ENCODE peak calls at places on chromosomes 16 and 17, in eight cellular contexts. G, K, L, P, J, T, D and V are unnamed samples.

GRCh38 chr16:3459401-3460090 is 16.1 kb downstream of the NAA60 start:
- DNase-seq in G (no peak), K (no peak), L (no peak), P (no peak), J (no peak), T (no peak), D (no peak), V (no peak)

GRCh38 chr17:40564195-40564882 is 933 bp downstream of the CCR7 start:
- DNase-seq in G (no peak), K (no peak), L (no peak), P (no peak), J (no peak), T (peak), D (no peak), V (no peak)

GRCh38 chr17:79147791-79148506 is 73.3 kb downstream of the ENGASE start:
- DNase-seq in G (no peak), K (no peak), L (no peak), P (no peak), J (no peak), T (no peak), D (no peak), V (no peak)

GRCh38 chr17:77034677-77035424 is 105.9 kb upstream of the SEC14L1 start:
- DNase-seq in G (no peak), K (no peak), L (no peak), P (no peak), J (no peak), T (no peak), D (no peak), V (no peak)

GRCh38 chr17:48100160-48100559 is 1.1 kb downstream of the CBX1 start:
- DNase-seq in G (peak), K (no peak), L (no peak), P (no peak), J (peak), T (no peak), D (no peak), V (no peak)

GRCh38 chr17:66138120-66138519 is 53.8 kb downstream of the CEP112 start:
- DNase-seq in G (no peak), K (no peak), L (no peak), P (no peak), J (no peak), T (no peak), D (no peak), V (no peak)

GRCh38 chr17:53792451-53792850 is 30.3 kb upstream of the KIF2B start:
- DNase-seq in G (no peak), K (no peak), L (no peak), P (no peak), J (no peak), T (no peak), D (no peak), V (no peak)

GRCh38 chr16:2008631-2009301 is 855 bp downstream of the ZNF598 start:
- DNase-seq in G (peak), K (no peak), L (no peak), P (peak), J (no peak), T (no peak), D (no peak), V (no peak)

GRCh38 chr16:57651344-57652333 is 16.5 kb upstream of the ADGRG3 start:
- DNase-seq in G (no peak), K (no peak), L (no peak), P (peak), J (no peak), T (no peak), D (no peak), V (no peak)

GRCh38 chr16:53703590-53704444 is at the start of the genes FTO and RPGRIP1L:
- DNase-seq in G (peak), K (peak), L (peak), P (peak), J (peak), T (peak), D (peak), V (peak)

GRCh38 chr17:39186481-39187002 is 10.9 kb downstream of the CACNB1 start:
- DNase-seq in G (no peak), K (no peak), L (no peak), P (no peak), J (no peak), T (no peak), D (no peak), V (no peak)

GRCh38 chr17:34234616-34235015 is 20.5 kb upstream of the CCL2 start:
- DNase-seq in G (no peak), K (no peak), L (no peak), P (no peak), J (no peak), T (no peak), D (no peak), V (no peak)

GRCh38 chr17:28298449-28298848 is 20.6 kb upstream of the TMEM97 start:
- DNase-seq in G (no peak), K (no peak), L (no peak), P (no peak), J (no peak), T (no peak), D (no peak), V (no peak)

GRCh38 chr16:85969159-85969558 is 70.2 kb downstream of the IRF8 start:
- DNase-seq in G (peak), K (no peak), L (no peak), P (no peak), J (no peak), T (no peak), D (no peak), V (no peak)

GRCh38 chr17:72407336-72408121 is 286.7 kb downstream of the SOX9 start:
- DNase-seq in G (peak), K (no peak), L (peak), P (peak), J (peak), T (peak), D (peak), V (no peak)

GRCh38 chr16:51149251-51149661 is 1.8 kb downstream of the SALL1 start:
- DNase-seq in G (no peak), K (no peak), L (no peak), P (no peak), J (no peak), T (no peak), D (no peak), V (no peak)

GRCh38 chr16:66590322-66590721 is 11.1 kb downstream of the CMTM2 start:
- DNase-seq in G (no peak), K (no peak), L (no peak), P (no peak), J (no peak), T (peak), D (no peak), V (no peak)

GRCh38 chr16:89343501-89344291 is 126.2 kb downstream of the ZNF778 start:
- DNase-seq in G (peak), K (no peak), L (no peak), P (no peak), J (no peak), T (no peak), D (no peak), V (no peak)
- TF ChIP-seq CTCF in G (no peak), K (no peak), L (no peak), P (no peak), J (no peak), T (no peak), D (no peak), V (no peak)

DNA sequence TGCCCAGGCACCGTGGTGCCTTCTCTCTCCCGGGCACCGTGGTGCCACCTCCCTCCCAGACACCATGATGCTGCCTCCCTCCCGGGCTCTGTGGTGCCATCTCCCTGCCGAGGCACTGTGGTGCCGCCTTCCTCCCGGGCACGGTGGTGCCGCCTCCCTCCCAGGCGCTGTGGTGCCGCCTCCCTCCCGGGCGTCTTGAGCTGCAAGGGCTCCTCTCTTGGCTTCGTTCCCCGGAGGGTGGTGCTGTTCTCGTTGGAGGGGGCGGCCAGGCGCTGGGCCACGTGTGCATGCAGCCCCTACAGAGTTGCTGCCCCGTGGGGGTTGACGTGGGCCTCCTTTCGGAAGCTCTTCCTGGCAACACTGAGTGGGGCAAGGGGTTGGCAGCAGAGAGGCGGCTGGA is 8.2 kb downstream of the CENPX start:
- DNase-seq in G (no peak), K (no peak), L (no peak), P (no peak), J (no peak), T (no peak), D (no peak), V (no peak)
- TF ChIP-seq CTCF in G (no peak), K (no peak), L (no peak), P (no peak), J (peak), T (no peak), D (no peak), V (no peak)

DNA sequence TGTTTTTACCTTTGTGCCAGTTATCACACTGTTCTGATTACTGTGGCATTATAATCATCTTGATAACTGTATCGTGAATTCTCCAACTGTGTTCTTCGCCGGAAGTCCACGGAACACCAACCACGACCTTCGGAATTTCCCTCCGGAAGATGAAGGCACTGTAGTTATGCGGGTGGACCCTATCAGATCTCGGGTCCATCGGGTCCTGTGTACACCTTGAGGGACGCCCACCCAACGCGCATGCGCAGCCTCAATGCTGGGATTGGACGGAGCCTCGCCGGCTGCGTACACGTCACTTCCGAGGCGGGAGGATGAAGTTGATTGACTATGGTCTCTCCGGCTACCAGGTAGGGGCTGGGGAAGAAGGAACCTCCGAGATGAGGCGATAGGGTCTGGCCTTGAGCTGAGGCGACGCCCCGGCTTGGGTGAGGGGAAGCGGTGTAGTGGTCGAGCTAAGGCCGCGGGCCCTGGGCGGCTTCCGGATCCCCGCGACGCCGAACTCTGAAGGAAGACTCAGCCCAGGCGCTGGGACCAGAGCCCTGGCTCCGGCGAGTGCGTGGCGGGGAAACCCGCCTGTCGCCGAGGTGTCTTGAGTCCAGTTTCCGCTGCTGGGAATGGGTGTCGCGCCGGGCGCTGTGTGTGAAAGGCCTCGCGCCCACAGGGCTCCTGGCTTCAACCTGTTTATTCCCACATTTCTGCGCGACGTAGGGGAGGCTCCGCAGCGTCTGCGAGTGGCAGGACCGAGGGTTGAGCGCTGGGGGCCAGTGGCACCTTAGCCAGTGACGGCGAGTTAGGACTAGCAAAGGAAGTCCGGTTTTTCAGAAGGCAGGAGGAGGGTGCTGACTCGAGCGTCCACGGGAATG is at the start of gene DHRS7B:
- DNase-seq in G (peak), K (peak), L (peak), P (peak), J (peak), T (peak), D (peak), V (peak)
- TF ChIP-seq CTCF in G (no peak), K (no peak), L (no peak), P (no peak), J (no peak), T (no peak), D (no peak), V (no peak)

GRCh38 chr16:76634847-76635697 is 357.9 kb downstream of the CNTNAP4 start:
- DNase-seq in G (peak), K (no peak), L (no peak), P (no peak), J (no peak), T (no peak), D (no peak), V (no peak)

DNA sequence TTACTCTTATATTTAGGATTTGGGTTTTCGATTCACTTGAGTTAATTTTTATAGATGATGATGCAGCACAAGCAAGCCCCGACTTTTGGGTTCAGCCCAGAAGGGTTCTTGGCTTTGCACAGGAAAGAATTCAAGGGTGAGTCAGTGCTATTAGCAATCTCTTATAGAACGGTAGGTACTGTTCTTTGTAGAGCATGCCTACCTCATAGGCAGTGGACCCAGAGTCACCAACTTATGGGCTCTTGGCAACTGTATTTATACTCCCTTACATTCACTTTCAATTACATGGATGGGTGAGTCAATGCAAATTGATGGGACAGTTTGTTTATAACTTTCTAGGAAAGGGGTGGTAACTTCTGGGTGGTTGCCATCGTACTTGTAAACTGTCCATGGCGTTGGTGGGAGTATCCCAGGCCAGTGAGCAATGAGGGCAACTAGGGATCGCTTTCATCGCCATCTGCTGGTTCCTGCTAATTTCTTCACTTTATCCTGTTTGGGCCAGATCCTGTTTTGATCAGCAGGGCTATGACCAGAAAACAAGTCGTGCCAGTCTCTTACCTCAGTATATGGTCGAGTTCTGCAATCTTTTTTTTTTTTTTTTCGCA is 362.6 kb downstream of the CNTNAP4 start:
- DNase-seq in G (peak), K (no peak), L (no peak), P (peak), J (peak), T (no peak), D (no peak), V (no peak)
- TF ChIP-seq CTCF in G (peak), K (no peak), L (no peak), P (peak), J (no peak), T (no peak), D (no peak), V (peak)

GRCh38 chr17:15143524-15143923 is 121.6 kb downstream of the PMP22 start:
- DNase-seq in G (no peak), K (no peak), L (no peak), P (no peak), J (no peak), T (no peak), D (no peak), V (no peak)
- TF ChIP-seq CTCF in G (no peak), K (no peak), L (no peak), P (no peak), J (no peak), T (no peak), D (no peak), V (no peak)

GRCh38 chr17:80845121-80845862 is 146.3 kb upstream of the CHMP6 start:
- DNase-seq in G (no peak), K (no peak), L (no peak), P (no peak), J (no peak), T (no peak), D (no peak), V (no peak)

GRCh38 chr17:80846932-80847331 is 144.7 kb upstream of the CHMP6 start:
- DNase-seq in G (no peak), K (no peak), L (no peak), P (no peak), J (no peak), T (no peak), D (no peak), V (no peak)

GRCh38 chr17:80844418-80844990 is 147.1 kb upstream of the CHMP6 start:
- DNase-seq in G (no peak), K (no peak), L (no peak), P (no peak), J (no peak), T (no peak), D (no peak), V (no peak)

GRCh38 chr17:80847506-80848230 is 144.0 kb upstream of the CHMP6 start:
- DNase-seq in G (no peak), K (no peak), L (no peak), P (no peak), J (no peak), T (no peak), D (no peak), V (no peak)

DNA sequence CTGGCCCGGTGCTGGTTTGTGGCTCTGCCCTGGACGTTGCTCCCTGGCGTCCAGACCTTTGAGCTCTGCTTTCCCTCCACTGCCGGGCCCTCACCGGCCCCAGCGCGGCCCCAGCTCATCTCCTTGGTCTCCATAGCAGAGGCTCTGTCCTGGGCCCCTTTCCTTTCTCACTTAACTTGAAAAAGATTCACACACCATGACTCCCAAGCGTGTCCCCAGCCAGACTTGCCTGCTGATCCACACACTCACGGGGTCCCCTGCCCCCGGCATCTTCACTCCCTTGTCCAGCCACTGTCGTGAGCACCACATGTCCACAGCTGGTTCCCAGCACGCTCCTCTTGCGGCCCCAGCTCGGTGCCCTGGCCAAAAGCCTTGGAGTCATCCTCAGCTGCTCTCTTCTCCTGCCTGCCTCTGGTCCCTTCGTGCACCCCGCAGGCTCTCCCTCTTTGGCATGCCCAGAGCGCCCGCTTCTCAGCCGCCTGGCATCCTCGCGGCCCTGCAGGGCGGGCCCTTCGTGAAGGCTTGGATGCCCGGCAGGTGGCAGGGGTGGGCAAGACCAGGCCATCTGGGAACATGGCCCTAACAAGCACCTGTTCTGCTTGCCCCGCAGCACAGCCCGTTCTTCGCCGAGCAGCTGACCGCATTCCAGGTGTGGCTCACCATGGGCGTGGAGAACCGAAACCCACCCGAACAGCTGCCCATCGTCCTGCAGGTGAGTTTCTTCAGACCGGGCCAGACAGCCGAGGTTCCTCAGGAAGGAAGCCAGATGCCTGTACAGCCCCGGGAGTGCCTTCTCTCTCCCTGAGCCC is 145.6 kb upstream of the CHMP6 start:
- DNase-seq in G (no peak), K (no peak), L (no peak), P (no peak), J (no peak), T (no peak), D (no peak), V (no peak)
- TF ChIP-seq CTCF in G (no peak), K (no peak), L (no peak), P (no peak), J (no peak), T (no peak), D (no peak), V (no peak)